ENCODE peak calls at places on chromosomes 11 and 22, in six cellular contexts. M is stimulated activated CD4-positive, alpha-beta T cell treated with anti-CD3 and anti-CD28 coated beads, Interleukin-2, amount 100 ng/mL, for 48 hours; R is T47D; L is KBM-7; D is GM10248; E is naive thymus-derived CD4-positive, alpha-beta T cell. B is an unnamed sample.

GRCh38 chr22:44312766-44313165 is at the start of gene SHISAL1:
- DNase-seq in E (no peak), R (no peak), M (no peak), L (no peak), D (no peak), B (no peak)

GRCh38 chr22:43542681-43543521 is 131.1 kb downstream of the MPPED1 start:
- DNase-seq in M (no peak), E (no peak), R (no peak), D (no peak), L (no peak), B (no peak)

GRCh38 chr22:43241699-43242386 is 54.9 kb upstream of the TTLL12 start:
- DNase-seq in D (no peak), R (no peak), M (no peak), E (no peak), L (no peak), B (no peak)

GRCh38 chr22:43852605-43853327 is 9.5 kb downstream of the SULT4A1 start:
- DNase-seq in M (no peak), L (no peak), E (no peak), D (no peak), R (no peak), B (no peak)

GRCh38 chr11:69189059-69189458 is 33.3 kb downstream of the SMIM38 start:
- DNase-seq in M (no peak), L (no peak), E (no peak), D (no peak), R (no peak), B (no peak)

GRCh38 chr11:4459470-4459869 is 10.4 kb downstream of the OR52K2 start:
- DNase-seq in M (no peak), L (peak), D (no peak), R (no peak), E (no peak), B (no peak)

GRCh38 chr11:122323754-122324421 is 207.9 kb upstream of the BLID start:
- DNase-seq in L (no peak), E (no peak), M (no peak), R (no peak), D (no peak), B (no peak)

GRCh38 chr22:42918500-42918899 is 61.4 kb upstream of the ARFGAP3 start:
- DNase-seq in E (no peak), D (no peak), R (no peak), L (no peak), M (no peak), B (no peak)

B was measured in GM13977.